ENCODE peak calls at places on chromosomes 2 and 18, in four cellular contexts. H is osteocyte, U is sigmoid colon, O is GM13976. X is an unnamed sample.

GRCh38 chr2:158493458-158493857 is 36.7 kb downstream of the PKP4 start:
- DNase-seq in U (no peak), H (no peak), O (no peak), X (no peak)

GRCh38 chr18:14769381-14769780 is 21.4 kb downstream of the ANKRD30B start:
- DNase-seq in O (no peak), H (no peak), U (no peak), X (no peak)

GRCh38 chr2:112880696-112881095 is 30.3 kb upstream of the IL37 start:
- DNase-seq in O (no peak), U (no peak), H (no peak), X (no peak)

GRCh38 chr2:130823171-130823885 is 13.4 kb upstream of the ARHGEF4 start:
- DNase-seq in U (no peak), O (no peak), H (no peak), X (no peak)

GRCh38 chr18:78115896-78116561 is 863.6 kb upstream of the SALL3 start:
- DNase-seq in O (no peak), U (no peak), H (no peak), X (no peak)

GRCh38 chr18:76524900-76525698 is 30.1 kb upstream of the ZNF516 start:
- DNase-seq in O (no peak), U (no peak), H (no peak), X (peak)

GRCh38 chr2:190835303-190835930 is 45.2 kb upstream of the GLS start:
- DNase-seq in O (no peak), H (no peak), U (peak), X (peak)

GRCh38 chr2:40554665-40555294 is 102.9 kb upstream of the SLC8A1 start:
- DNase-seq in U (peak), O (peak), H (no peak), X (peak)

GRCh38 chr2:71792926-71793761 is 339.8 kb downstream of the DYSF start:
- DNase-seq in U (peak), H (no peak), O (no peak), X (peak)

GRCh38 chr2:127154985-127155650 is 48.2 kb upstream of the BIN1 start:
- DNase-seq in U (peak), H (peak), O (no peak), X (peak)

GRCh38 chr2:159518321-159519005 is 97.9 kb downstream of the BAZ2B start:
- DNase-seq in H (no peak), O (no peak), U (no peak), X (no peak)

GRCh38 chr2:228378696-228379425 is 197.4 kb upstream of the SPHKAP start:
- DNase-seq in O (no peak), H (no peak), U (no peak), X (no peak)

GRCh38 chr2:17791121-17791902 is 24.9 kb upstream of the MSGN1 start:
- DNase-seq in O (no peak), U (no peak), H (no peak), X (peak)

GRCh38 chr2:150911766-150912280 is 349.8 kb downstream of the RBM43 start:
- DNase-seq in O (no peak), U (peak), H (no peak), X (peak)

GRCh38 chr2:131641414-131642206 is 113.9 kb downstream of the CCDC74A start:
- DNase-seq in O (no peak), U (no peak), H (no peak), X (peak)

GRCh38 chr2:235005603-235006259 is 53.9 kb downstream of the SH3BP4 start:
- DNase-seq in H (no peak), U (no peak), O (no peak), X (no peak)

GRCh38 chr2:195658541-195658890 is 1.5 kb downstream of the SLC39A10 start:
- DNase-seq in H (no peak), U (no peak), O (no peak), X (peak)

GRCh38 chr2:190840572-190841172 is 39.9 kb upstream of the GLS start:
- DNase-seq in O (no peak), U (no peak), H (no peak), X (peak)

GRCh38 chr2:107036293-107036692 is 150.3 kb upstream of the ST6GAL2 start:
- DNase-seq in O (no peak), U (no peak), H (no peak), X (no peak)

GRCh38 chr2:1658394-1659151 is 85.7 kb downstream of the PXDN start:
- DNase-seq in U (peak), H (peak), O (no peak), X (no peak)

GRCh38 chr2:1655461-1655860 is 88.9 kb downstream of the PXDN start:
- DNase-seq in U (peak), H (peak), O (no peak), X (no peak)

GRCh38 chr2:1656961-1657841 is 87.1 kb downstream of the PXDN start:
- DNase-seq in O (no peak), U (peak), H (peak), X (no peak)

GRCh38 chr2:1654696-1655374 is 89.5 kb downstream of the PXDN start:
- DNase-seq in U (peak), H (peak), O (no peak), X (no peak)

DNA sequence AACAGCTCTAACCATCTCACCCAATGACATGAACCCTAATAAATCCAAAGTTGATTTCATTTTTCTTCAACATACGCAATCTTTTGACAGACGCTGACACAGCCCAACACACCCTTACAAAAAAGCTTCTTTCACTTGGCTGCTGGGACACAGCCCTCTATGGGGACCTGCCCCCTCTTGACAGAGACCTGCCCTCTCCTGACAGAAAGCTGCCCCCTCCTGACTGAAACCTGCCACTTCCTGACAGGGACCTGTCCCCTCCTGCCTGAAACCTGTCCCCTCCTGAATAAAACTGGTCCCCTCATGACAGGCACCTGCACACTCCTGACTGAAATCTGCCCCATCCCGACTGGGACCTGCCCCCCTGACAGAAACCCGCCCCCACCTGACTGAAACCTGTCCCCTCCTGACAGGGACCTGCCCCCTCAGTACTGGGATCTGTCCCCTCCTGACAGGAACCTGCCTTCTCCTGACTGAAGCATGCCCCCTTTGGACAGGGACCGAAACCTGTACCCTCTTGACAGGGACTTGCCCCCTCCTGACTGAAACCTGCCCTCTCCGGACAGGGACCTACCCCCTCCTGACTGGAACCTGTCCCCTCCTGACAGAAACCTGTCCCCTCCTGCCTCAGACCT is 87.9 kb downstream of the PXDN start:
- DNase-seq in H (peak), U (peak), O (no peak), X (no peak)
- TF ChIP-seq CTCF in H (no peak), U (no peak), O (no peak), X (no peak)

GRCh38 chr2:164479460-164479859 is 141.8 kb downstream of the GRB14 start:
- DNase-seq in H (no peak), U (no peak), O (no peak), X (peak)
- TF ChIP-seq CTCF in H (peak), U (peak), O (no peak), X (peak)

GRCh38 chr2:149799296-149799695 is 211.7 kb upstream of the MMADHC start:
- DNase-seq in U (no peak), O (no peak), H (no peak), X (peak)
- TF ChIP-seq CTCF in U (no peak), O (no peak), H (peak), X (peak)

DNA sequence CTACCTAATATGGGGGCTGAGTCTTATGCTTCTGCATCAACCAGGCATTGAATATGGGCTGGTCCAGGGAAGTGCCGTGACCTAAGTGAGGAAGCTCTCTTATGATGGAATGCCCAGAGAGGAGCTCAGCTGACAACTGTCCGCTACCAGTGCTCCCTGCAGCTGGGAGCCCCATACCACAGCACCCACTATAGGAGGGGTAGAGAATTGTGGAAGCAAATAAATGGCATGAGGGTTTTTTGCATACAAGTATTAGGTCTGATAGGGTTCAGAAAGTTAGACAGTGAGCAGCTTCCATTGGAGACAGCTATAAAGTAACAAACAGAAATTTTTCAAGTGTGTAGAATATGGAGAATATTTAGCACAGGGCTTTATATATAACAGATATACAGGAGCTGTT is 4.6 kb downstream of the TIMM21 start:
- DNase-seq in O (no peak), U (no peak), H (no peak), X (no peak)
- TF ChIP-seq CTCF in O (no peak), U (no peak), H (no peak), X (no peak)

GRCh38 chr2:222319576-222320440 is 21.0 kb upstream of the PAX3 start:
- DNase-seq in H (no peak), U (no peak), O (peak), X (peak)
- TF ChIP-seq CTCF in H (no peak), U (no peak), O (peak), X (no peak)

DNA sequence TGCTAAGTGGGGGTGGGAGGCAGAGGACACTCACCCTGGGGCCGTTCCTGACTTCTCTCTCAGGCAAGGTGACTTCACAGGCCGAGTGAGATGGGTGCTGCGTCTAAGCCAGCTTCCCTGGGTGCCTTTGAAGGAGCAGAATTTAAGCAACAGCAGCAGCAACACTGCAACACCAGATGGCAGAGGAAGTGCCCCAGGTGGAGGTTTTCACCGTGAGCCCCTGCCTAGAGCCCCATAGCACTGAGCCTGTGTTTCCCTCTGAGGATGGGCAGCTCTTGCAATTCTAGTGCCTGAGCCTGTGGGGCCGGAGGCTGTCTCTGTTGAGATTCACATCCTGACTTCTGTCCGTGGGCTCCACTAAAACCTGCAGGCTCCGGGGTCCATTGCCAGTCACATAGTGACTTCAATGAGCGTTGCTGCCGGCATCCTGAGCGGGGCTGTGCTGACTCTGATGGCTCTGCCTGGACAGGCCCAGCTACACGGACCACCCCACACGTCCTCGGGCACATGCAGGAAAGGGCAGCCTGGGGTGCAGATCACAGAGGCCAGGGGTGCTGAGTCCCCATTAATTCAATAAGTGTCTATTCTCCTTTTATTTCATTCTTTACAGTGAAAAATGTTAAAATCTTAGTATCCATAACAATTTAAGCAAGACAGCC is 218.8 kb downstream of the SNTG2 start:
- DNase-seq in U (no peak), O (no peak), H (no peak), X (no peak)
- TF ChIP-seq CTCF in U (no peak), O (no peak), H (no peak), X (no peak)

GRCh38 chr2:44295636-44296359 is 20.5 kb downstream of the SLC3A1 start:
- DNase-seq in U (no peak), H (no peak), O (no peak), X (no peak)
- TF ChIP-seq CTCF in U (no peak), H (peak), O (no peak), X (no peak)

GRCh38 chr2:6876299-6876698 is 1.3 kb upstream of the RSAD2 start:
- DNase-seq in U (no peak), H (no peak), O (no peak), X (no peak)

GRCh38 chr2:6880200-6880733 is 2.7 kb downstream of the RSAD2 start:
- DNase-seq in O (no peak), H (no peak), U (no peak), X (no peak)

GRCh38 chr2:6881036-6881435 is 3.5 kb downstream of the RSAD2 start:
- DNase-seq in U (no peak), O (no peak), H (no peak), X (no peak)

GRCh38 chr2:6879011-6879410 is 1.4 kb downstream of the RSAD2 start:
- DNase-seq in H (no peak), U (no peak), O (no peak), X (no peak)

DNA sequence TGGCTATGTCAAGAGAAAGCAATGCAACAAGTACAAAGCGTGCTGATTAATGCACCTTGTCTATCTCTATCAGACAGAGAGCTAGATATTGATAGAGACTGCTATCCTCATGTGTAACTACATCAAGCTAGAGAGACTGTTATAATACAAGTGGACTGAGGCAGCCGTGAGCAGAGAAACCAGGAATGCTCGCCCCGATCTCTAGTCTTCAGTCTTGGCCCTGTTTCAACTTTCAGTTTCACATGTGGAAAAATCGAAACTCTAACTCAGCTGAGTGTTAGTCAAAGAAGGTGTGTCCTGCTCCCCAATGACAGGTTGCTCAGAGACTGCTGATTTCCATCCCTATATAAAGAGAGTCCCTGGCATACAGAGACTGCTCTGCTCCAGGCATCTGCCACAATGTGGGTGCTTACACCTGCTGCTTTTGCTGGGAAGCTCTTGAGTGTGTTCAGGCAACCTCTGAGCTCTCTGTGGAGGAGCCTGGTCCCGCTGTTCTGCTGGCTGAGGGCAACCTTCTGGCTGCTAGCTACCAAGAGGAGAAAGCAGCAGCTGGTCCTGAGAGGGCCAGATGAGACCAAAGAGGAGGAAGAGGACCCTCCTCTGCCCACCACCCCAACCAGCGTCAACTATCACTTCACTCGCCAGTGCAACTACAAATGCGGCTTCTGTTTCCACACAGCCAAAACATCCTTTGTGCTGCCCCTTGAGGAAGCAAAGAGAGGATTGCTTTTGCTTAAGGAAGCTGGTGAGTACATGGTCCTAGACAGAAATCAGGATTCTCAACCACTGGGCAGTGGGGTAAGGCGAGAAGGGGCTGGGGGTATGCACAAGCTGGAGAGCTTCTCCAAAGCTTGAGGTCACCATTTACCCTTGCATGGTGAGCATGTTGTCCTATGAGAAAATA is at the start of gene RSAD2:
- DNase-seq in U (no peak), H (no peak), O (no peak), X (peak)
- TF ChIP-seq CTCF in U (no peak), H (no peak), O (no peak), X (no peak)

X was measured in foreskin fibroblast.